ENCODE peak calls at places on chromosomes 11 and 22, in nine cellular contexts. X is A549, V is H1, K is HepG2, P is tibial nerve, U is SK-N-SH, G is suprapubic skin, F is ovary, O is stomach. I is an unnamed sample.

GRCh38 chr22:31286360-31287255 is 5.7 kb downstream of the PIK3IP1 start:
- DNase-seq in P (peak; percentile 55), X (no peak), O (no peak), K (no peak), V (no peak), F (no peak), G (no peak), U (no peak), I (peak; percentile 82)

GRCh38 chr11:9529333-9529648 is 44.2 kb upstream of the WEE1 start:
- DNase-seq in V (no peak), F (peak; percentile 32), K (no peak), G (no peak), X (no peak), U (peak; percentile 66), O (peak; percentile 61), P (no peak), I (no peak)

GRCh38 chr11:128804481-128804880 is 62.6 kb downstream of the KCNJ1 start:
- DNase-seq in U (no peak), O (no peak), P (no peak), F (no peak), X (no peak), G (no peak), K (no peak), V (no peak), I (no peak)

GRCh38 chr11:130390071-130390758 is 38.2 kb downstream of the ADAMTS8 start:
- DNase-seq in K (peak; percentile 66), F (no peak), O (peak; percentile 40), V (no peak), G (no peak), P (peak; percentile 13), U (no peak), X (peak; percentile 52), I (no peak)

GRCh38 chr11:85809191-85809590 is 1.8 kb downstream of the SYTL2 start:
- DNase-seq in U (no peak), K (no peak), V (no peak), X (no peak), P (no peak), O (no peak), F (no peak), G (no peak), I (no peak)

GRCh38 chr11:2298131-2298794 is 3.5 kb downstream of the C11orf21 start:
- DNase-seq in O (no peak), K (no peak), F (no peak), X (no peak), V (peak; percentile 23), G (peak; percentile 49), U (no peak), P (no peak), I (peak; percentile 37)

GRCh38 chr11:64868904-64869570 is 9.4 kb downstream of the EHD1 start:
- DNase-seq in F (peak; percentile 61), V (no peak), G (no peak), P (no peak), K (no peak), U (no peak), O (no peak), X (peak; percentile 60), I (no peak)

GRCh38 chr11:117547188-117547831 is 219.7 kb downstream of the CEP164 start:
- DNase-seq in K (no peak), U (no peak), P (no peak), F (no peak), G (no peak), O (no peak), X (no peak), V (no peak), I (no peak)

GRCh38 chr11:16909375-16910035 is 104.7 kb downstream of the PLEKHA7 start:
- DNase-seq in O (no peak), X (no peak), F (no peak), V (no peak), K (no peak), U (no peak), P (no peak), G (no peak), I (no peak)

GRCh38 chr22:45008853-45009751 is 703 bp downstream of the PHF21B start:
- DNase-seq in K (no peak), V (no peak), G (no peak), F (peak; percentile 55), O (no peak), X (peak; percentile 31), U (peak; percentile 75), P (no peak), I (no peak)

GRCh38 chr22:29004647-29005371 is 56.8 kb downstream of the C22orf31 start:
- DNase-seq in X (no peak), F (peak; percentile 47), K (peak; percentile 90), O (peak; percentile 85), V (peak; percentile 75), G (no peak), U (peak; percentile 28), P (no peak), I (no peak)

GRCh38 chr11:119641991-119642745 is 86.8 kb downstream of the NECTIN1 start:
- DNase-seq in P (no peak), F (no peak), X (peak; percentile 30), O (no peak), V (no peak), K (peak; percentile 40), G (no peak), U (peak; percentile 50), I (no peak)

GRCh38 chr11:62033191-62034044 is 66.0 kb upstream of the FTH1 start:
- DNase-seq in O (no peak), F (no peak), V (no peak), P (peak; percentile 10), U (no peak), G (no peak), X (no peak), K (peak; percentile 15), I (no peak)

GRCh38 chr11:45142241-45142885 is 4.1 kb upstream of the PRDM11 start:
- DNase-seq in F (no peak), U (no peak), P (no peak), G (no peak), X (no peak), V (no peak), O (peak; percentile 21), K (no peak), I (peak; percentile 49)

GRCh38 chr11:64064374-64065140 is 28.8 kb downstream of the FLRT1 start:
- DNase-seq in O (no peak), X (no peak), K (no peak), P (no peak), G (no peak), U (no peak), V (no peak), F (no peak), I (peak; percentile 82)

GRCh38 chr11:118572914-118573550 is 823 bp downstream of the ARCN1 start:
- DNase-seq in P (no peak), V (no peak), O (no peak), K (peak; percentile 27), X (peak; percentile 29), U (peak; percentile 22), G (no peak), F (no peak), I (no peak)

GRCh38 chr11:36352919-36353318 is 56.8 kb downstream of the PRR5L start:
- DNase-seq in G (no peak), O (no peak), U (no peak), V (no peak), X (no peak), K (no peak), P (no peak), F (no peak), I (no peak)

GRCh38 chr22:46071451-46072029 is 78.8 kb upstream of the PPARA start:
- DNase-seq in G (peak; percentile 95), X (peak; percentile 92), U (peak; percentile 88), F (no peak), P (peak; percentile 96), O (peak; percentile 91), V (peak; percentile 76), K (no peak), I (peak; percentile 97)

DNA sequence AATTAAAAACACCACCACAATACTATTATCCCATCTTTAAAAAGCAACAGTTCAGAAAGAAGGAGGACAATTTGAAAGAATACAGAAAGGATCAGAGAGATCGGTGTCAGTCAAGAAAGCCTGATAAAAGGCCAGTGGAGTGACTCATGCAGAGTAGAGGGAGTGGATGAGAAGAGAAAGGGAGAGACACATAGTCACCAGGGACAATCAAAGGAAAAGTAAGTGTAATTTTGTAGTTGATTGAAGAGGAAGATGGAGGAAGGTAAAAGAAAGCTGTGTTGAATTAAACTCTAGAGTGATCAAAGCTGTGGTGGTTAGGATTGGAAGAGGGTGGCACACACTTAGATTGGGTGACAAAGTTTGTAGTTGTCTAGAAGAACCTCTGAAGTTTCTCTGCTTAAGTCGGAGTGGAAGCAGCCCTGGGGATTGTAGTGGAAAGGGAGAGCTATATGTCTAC is 14.1 kb downstream of the SPECC1L start:
- DNase-seq in K (no peak), O (no peak), V (no peak), X (no peak), P (no peak), F (no peak), U (no peak), G (no peak), I (no peak)
- TF ChIP-seq EP300 in K (no peak), O (no peak), V (no peak), X (no peak), P (no peak), F (no peak), U (no peak), G (no peak), I (no peak)

GRCh38 chr11:69287968-69288882 is 5.7 kb upstream of the MYEOV start:
- DNase-seq in P (no peak), V (no peak), O (peak; percentile 68), K (peak; percentile 62), X (no peak), G (no peak), F (no peak), U (no peak), I (no peak)
- TF ChIP-seq EP300 in P (no peak), V (no peak), O (no peak), K (no peak), X (no peak), G (no peak), F (no peak), U (no peak), I (no peak)

DNA sequence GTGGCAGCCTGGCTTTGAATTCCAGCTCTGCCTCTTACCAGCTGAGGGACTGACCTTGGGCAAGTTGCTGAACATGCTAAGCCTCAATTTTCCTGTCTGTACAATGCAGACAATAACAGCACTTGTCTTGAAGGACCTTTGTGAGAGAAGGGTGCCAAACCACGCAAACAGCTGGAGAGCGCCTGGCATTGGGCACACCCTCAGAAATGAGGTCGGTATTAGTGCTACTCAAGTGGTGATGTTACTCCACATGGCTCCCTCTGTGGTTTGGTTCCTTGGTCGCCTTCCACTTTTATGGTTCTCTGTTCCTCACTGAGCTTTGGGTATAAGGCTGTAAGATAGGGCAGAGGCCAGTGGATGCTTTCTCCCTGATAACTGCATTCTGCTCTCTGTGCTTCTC is 8.2 kb downstream of the UBASH3B start:
- DNase-seq in X (no peak), G (no peak), K (no peak), U (no peak), O (no peak), V (no peak), F (no peak), P (no peak), I (no peak)
- TF ChIP-seq EP300 in X (no peak), G (no peak), K (no peak), U (no peak), O (no peak), V (no peak), F (no peak), P (no peak), I (no peak)

DNA sequence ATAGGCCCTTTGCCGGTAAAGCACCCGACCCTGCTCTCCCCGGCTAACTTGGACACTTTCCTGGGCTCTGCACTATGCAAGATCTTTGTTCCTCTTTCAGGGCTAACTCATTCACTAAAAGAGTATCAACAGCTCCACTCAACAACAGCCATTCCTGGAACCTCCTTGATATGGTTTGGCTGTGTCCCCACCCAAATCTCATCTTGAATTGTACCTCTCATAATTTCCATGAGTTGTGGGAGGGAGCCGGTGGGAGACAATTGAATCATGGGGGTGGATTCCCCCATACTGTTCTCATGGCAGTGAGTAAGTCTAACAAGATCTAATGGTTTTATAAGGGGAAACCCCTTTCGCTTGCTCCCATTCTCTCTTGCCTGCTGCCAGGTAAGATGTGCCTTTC is 330.0 kb downstream of the TENM4 start:
- DNase-seq in U (no peak), G (no peak), K (no peak), P (no peak), V (no peak), O (no peak), X (no peak), F (no peak), I (no peak)
- TF ChIP-seq EP300 in U (no peak), G (no peak), K (no peak), P (no peak), V (no peak), O (no peak), X (no peak), F (no peak), I (no peak)

I was measured in sigmoid colon.